ENCODE peak calls at places on chromosome 19, in six cellular contexts. One of them, this sample, is unnamed.

GRCh38 chr19:2613507-2614295 is 88.8 kb downstream of the GNG7 start:
- DNase-seq in iris pigment epithelial cell: no peak
- DNase-seq in RWPE1: no peak
- DNase-seq in T-cell: peak
- DNase-seq in EH: peak
- DNase-seq in EL: peak
- DNase-seq in this sample: no peak

GRCh38 chr19:15137777-15138176 is 30.6 kb downstream of the SYDE1 start:
- DNase-seq in iris pigment epithelial cell: peak
- DNase-seq in RWPE1: no peak
- DNase-seq in T-cell: no peak
- DNase-seq in EH: peak
- DNase-seq in EL: peak
- DNase-seq in this sample: no peak

GRCh38 chr19:11096210-11096841 is 7.1 kb downstream of the LDLR start:
- DNase-seq in iris pigment epithelial cell: peak
- DNase-seq in RWPE1: no peak
- DNase-seq in T-cell: peak
- DNase-seq in EH: peak
- DNase-seq in EL: peak
- DNase-seq in this sample: peak

GRCh38 chr19:39582442-39582841 is 19.9 kb upstream of the LGALS13 start:
- DNase-seq in iris pigment epithelial cell: no peak
- DNase-seq in RWPE1: no peak
- DNase-seq in T-cell: no peak
- DNase-seq in EH: no peak
- DNase-seq in EL: no peak
- DNase-seq in this sample: no peak

GRCh38 chr19:2602391-2603181 is 99.9 kb downstream of the GNG7 start:
- DNase-seq in iris pigment epithelial cell: peak
- DNase-seq in RWPE1: peak
- DNase-seq in T-cell: no peak
- DNase-seq in EH: peak
- DNase-seq in EL: peak
- DNase-seq in this sample: peak

GRCh38 chr19:48964205-48965032 is 690 bp upstream of the FTL start:
- DNase-seq in iris pigment epithelial cell: peak
- DNase-seq in RWPE1: no peak
- DNase-seq in T-cell: no peak
- DNase-seq in EH: peak
- DNase-seq in EL: no peak
- DNase-seq in this sample: no peak

GRCh38 chr19:49997709-49998108 is 27.5 kb downstream of the VRK3 start:
- DNase-seq in iris pigment epithelial cell: peak
- DNase-seq in RWPE1: peak
- DNase-seq in T-cell: no peak
- DNase-seq in EH: peak
- DNase-seq in EL: peak
- DNase-seq in this sample: peak

GRCh38 chr19:3293560-3293959 is 69.1 kb downstream of the CELF5 start:
- DNase-seq in iris pigment epithelial cell: no peak
- DNase-seq in RWPE1: no peak
- DNase-seq in T-cell: no peak
- DNase-seq in EH: no peak
- DNase-seq in EL: no peak
- DNase-seq in this sample: no peak